ENCODE peak calls at places on chromosomes 12 and 14, in nine cellular contexts. D is DND-41, E is fibroblast of mammary gland, R is neural progenitor cell, I is endothelial cell of umbilical vein, M is kidney, S is AG09309, H is astrocyte of the spinal cord, W is neural crest cell. Z is an unnamed sample.

GRCh38 chr14:24179961-24180726 is 8.3 kb downstream of the REC8 start:
- DNase-seq in M (peak; percentile 80), H (peak; percentile 90), E (peak; percentile 88), S (peak; percentile 79), I (peak; percentile 50), D (no peak), W (no peak), R (no peak), Z (no peak)

GRCh38 chr12:104329697-104330096 is 26.2 kb downstream of the EID3 start:
- DNase-seq in I (no peak), R (no peak), D (no peak), E (no peak), M (no peak), H (no peak), W (no peak), S (no peak), Z (no peak)

GRCh38 chr14:75711134-75711795 is 50.2 kb downstream of the TTLL5 start:
- DNase-seq in D (peak; percentile 34), H (peak; percentile 77), E (peak; percentile 67), I (peak; percentile 41), W (peak; percentile 4), S (peak; percentile 29), M (no peak), R (peak; percentile 59), Z (peak; percentile 23)

GRCh38 chr12:31570880-31571279 is 20.1 kb downstream of the DENND5B start:
- DNase-seq in D (no peak), H (no peak), M (no peak), R (peak; percentile 31), E (no peak), I (peak; percentile 58), W (no peak), S (no peak), Z (no peak)

GRCh38 chr12:32423598-32423997 is 24.2 kb downstream of the FGD4 start:
- DNase-seq in I (no peak), H (no peak), D (no peak), E (no peak), M (no peak), R (no peak), S (no peak), W (no peak), Z (no peak)

GRCh38 chr12:121038861-121039654 is at the start of gene OASL:
- DNase-seq in M (no peak), S (peak; percentile 33), I (peak; percentile 20), R (no peak), D (peak; percentile 36), H (no peak), W (no peak), E (peak; percentile 89), Z (peak; percentile 65)

GRCh38 chr14:56131865-56132830 is 13.9 kb downstream of the PELI2 start:
- DNase-seq in W (no peak), H (no peak), S (no peak), M (no peak), R (peak; percentile 65), I (no peak), D (no peak), E (peak; percentile 10), Z (no peak)

GRCh38 chr14:67240168-67240932 is 885 bp upstream of the PALS1 start:
- DNase-seq in I (no peak), D (peak; percentile 62), M (peak; percentile 86), S (no peak), R (peak; percentile 28), E (peak; percentile 7), H (peak; percentile 21), W (peak; percentile 6), Z (peak; percentile 34)

GRCh38 chr14:21902561-21903199 is 229.1 kb upstream of the OR4E1 start:
- DNase-seq in E (peak; percentile 5), D (peak; percentile 63), H (no peak), I (peak; percentile 21), W (peak; percentile 32), M (no peak), R (no peak), S (no peak), Z (peak; percentile 77)
- TF ChIP-seq CTCF in E (peak; percentile 49), D (peak; percentile 68), H (peak; percentile 42), I (peak; percentile 29), W (peak; percentile 60), M (no peak), R (peak; percentile 51), S (no peak), Z (peak; percentile 67)

GRCh38 chr14:77543637-77544334 is 45.2 kb upstream of the ISM2 start:
- DNase-seq in S (no peak), H (no peak), I (no peak), E (peak; percentile 21), R (no peak), D (no peak), W (no peak), M (no peak), Z (no peak)

GRCh38 chr14:77543240-77543551 is 44.6 kb upstream of the ISM2 start:
- DNase-seq in D (no peak), M (no peak), I (peak; percentile 44), W (no peak), S (no peak), E (no peak), H (no peak), R (no peak), Z (no peak)

GRCh38 chr14:77549451-77549850 is 50.8 kb upstream of the ISM2 start:
- DNase-seq in W (no peak), R (peak; percentile 27), M (no peak), I (no peak), D (no peak), S (no peak), E (no peak), H (no peak), Z (no peak)

GRCh38 chr14:77544571-77544970 is 46.0 kb upstream of the ISM2 start:
- DNase-seq in R (no peak), H (no peak), E (no peak), I (no peak), M (no peak), S (no peak), W (no peak), D (no peak), Z (no peak)

DNA sequence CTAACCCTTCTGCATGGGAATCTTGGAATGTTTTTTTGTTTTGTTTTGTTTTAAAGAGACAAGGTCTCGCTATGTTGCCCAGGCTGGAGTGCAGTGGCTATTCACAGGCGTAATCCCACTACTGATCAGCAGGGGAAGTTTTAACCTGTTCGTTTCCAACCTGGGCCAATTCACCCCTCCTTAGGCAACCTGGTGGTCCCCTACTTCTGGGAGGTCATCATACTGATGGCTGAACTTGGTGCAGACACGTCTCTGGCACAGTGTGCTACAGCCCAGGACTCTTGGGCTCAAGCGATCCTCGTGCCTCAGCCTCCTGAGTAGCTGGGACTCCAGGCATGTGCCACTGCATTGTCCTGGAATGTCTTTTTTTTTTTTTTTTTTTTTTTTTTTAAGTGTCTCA is 48.9 kb upstream of the ISM2 start:
- DNase-seq in E (no peak), M (no peak), D (no peak), I (no peak), S (no peak), H (no peak), R (no peak), W (no peak), Z (no peak)
- TF ChIP-seq CTCF in E (peak; percentile 18), M (no peak), D (peak; percentile 17), I (peak; percentile 8), S (peak; percentile 13), H (no peak), R (peak; percentile 21), W (peak; percentile 45), Z (no peak)

GRCh38 chr12:53052419-53053222 is 2.8 kb downstream of the TNS2 start:
- DNase-seq in E (peak; percentile 84), H (peak; percentile 85), I (peak; percentile 75), D (no peak), R (no peak), S (no peak), W (no peak), M (peak; percentile 97), Z (no peak)

GRCh38 chr12:53050426-53051057 is 677 bp downstream of the TNS2 start:
- DNase-seq in W (no peak), E (no peak), H (peak; percentile 0), M (no peak), R (no peak), D (no peak), S (no peak), I (peak; percentile 28), Z (no peak)

GRCh38 chr12:53049582-53050318 is at the start of gene TNS2:
- DNase-seq in S (no peak), D (no peak), H (no peak), I (peak; percentile 81), E (peak; percentile 74), M (peak; percentile 95), R (peak; percentile 62), W (no peak), Z (no peak)

GRCh38 chr12:53051881-53052412 is 2.1 kb downstream of the TNS2 start:
- DNase-seq in D (no peak), S (no peak), I (no peak), W (no peak), M (no peak), R (no peak), E (no peak), H (no peak), Z (no peak)

DNA sequence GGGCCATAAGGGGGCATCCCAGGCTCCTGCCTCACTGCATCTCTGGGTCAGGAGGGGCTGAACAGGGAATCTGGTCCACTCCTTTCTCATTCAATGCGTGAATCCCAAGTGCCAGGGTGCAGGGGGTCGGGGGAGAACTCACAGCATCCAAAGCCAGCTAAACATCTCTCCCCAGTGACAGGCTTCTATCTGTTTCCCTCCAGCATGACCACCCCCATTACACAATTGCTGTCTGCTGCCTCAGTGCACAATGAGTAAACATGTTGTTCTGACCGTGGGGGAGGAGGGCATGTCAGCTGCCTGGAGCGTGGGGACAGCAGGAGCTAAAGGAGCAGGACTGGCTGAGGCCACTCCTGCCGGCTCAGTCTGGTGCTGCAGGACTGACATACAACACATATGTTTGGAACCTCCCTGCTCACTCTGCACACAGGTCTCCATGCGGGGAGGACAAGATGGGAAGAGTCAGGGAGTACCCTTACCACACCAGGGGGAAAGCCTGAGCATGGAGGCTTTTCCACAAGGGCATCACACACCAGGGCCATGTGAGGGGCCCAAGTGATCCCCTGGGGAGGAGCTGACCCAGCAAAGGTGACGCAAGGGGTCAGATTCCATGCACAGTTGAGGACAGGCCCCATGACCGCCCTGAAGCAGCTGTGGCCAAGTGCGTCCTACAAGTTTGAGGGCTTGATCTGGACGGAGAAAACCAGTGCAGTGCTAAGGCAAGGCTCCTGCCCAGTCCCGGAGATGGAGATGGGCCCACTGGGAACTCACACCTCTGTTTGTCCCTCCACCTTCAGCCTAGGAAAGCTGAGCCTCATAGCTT is 1.4 kb downstream of the TNS2 start:
- DNase-seq in E (peak; percentile 89), S (no peak), M (peak; percentile 95), R (no peak), W (no peak), I (peak; percentile 80), D (no peak), H (no peak), Z (no peak)
- TF ChIP-seq CTCF in E (no peak), S (no peak), M (peak; percentile 23), R (no peak), W (no peak), I (no peak), D (no peak), H (no peak), Z (no peak)

DNA sequence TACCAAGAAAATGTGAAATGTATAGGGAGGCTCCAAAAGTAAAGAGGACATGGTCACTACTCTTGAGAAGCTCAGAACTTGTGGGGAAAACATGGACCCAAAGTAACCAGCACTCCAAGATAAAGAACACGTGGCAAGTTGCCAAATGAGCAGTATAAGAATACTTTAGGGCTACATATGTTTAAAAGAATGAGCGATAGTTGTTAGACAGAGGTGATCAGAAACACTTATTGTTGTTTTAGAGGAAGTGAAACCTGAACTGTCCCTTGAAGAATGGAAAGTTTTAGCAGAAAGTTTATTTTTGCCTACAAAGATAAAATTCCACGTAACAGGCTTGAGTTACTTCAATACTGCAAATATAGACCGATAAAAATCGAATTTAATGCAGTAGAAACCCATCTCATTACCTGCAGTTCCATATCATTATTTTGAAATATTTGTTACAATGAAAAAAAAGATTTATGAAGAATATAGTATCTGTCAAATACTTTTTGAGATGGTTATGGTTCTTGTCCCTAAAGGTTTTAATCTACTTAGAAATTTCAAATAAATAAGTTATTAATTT is 273.7 kb downstream of the ADAMTS20 start:
- DNase-seq in S (no peak), R (no peak), W (no peak), H (no peak), E (no peak), M (no peak), I (peak; percentile 58), D (no peak), Z (no peak)
- TF ChIP-seq CTCF in S (no peak), R (no peak), W (no peak), H (no peak), E (no peak), M (no peak), I (no peak), D (no peak), Z (no peak)

Z was measured in activated CD8-positive, alpha-beta T cell treated with anti-CD3 and anti-CD28 coated beads for 36 hours.